ENCODE peak calls at places on chromosomes 3 and 15, in six cellular contexts. P is astrocyte of the spinal cord, Z is fibroblast of pulmonary artery, A is psoas muscle, U is dorsolateral prefrontal cortex, X is astrocyte. V is an unnamed sample.

GRCh38 chr15:48250640-48251076 is 44.6 kb downstream of the SLC12A1 start:
- DNase-seq in P (peak), Z (peak), A (peak), U (no peak), X (peak), V (peak)

GRCh38 chr3:195450731-195451229 is 8.0 kb upstream of the ACAP2 start:
- DNase-seq in P (peak), Z (peak), A (peak), U (no peak), X (no peak), V (peak)

GRCh38 chr3:34842706-34843478 is 796.4 kb upstream of the ARPP21 start:
- DNase-seq in P (peak), Z (no peak), A (no peak), U (no peak), X (peak), V (no peak)

GRCh38 chr3:180036678-180037455 is at the start of gene PEX5L:
- DNase-seq in P (peak), Z (peak), A (peak), U (peak), X (peak), V (peak)

GRCh38 chr15:29857196-29857595 is 34.9 kb upstream of the TJP1 start:
- DNase-seq in P (peak), Z (peak), A (no peak), U (no peak), X (no peak), V (no peak)

GRCh38 chr3:66021731-66022131 is 17.0 kb downstream of the MAGI1 start:
- DNase-seq in P (no peak), Z (no peak), A (no peak), U (no peak), X (peak), V (no peak)

GRCh38 chr3:122754867-122755835 is 38.5 kb downstream of the HSPBAP1 start:
- DNase-seq in P (peak), Z (peak), A (no peak), U (no peak), X (no peak), V (peak)

GRCh38 chr3:186589115-186589514 is 18.6 kb downstream of the DNAJB11 start:
- DNase-seq in P (no peak), Z (peak), A (no peak), U (no peak), X (no peak), V (peak)

GRCh38 chr15:57094594-57095257 is 176.3 kb downstream of the TCF12 start:
- DNase-seq in P (no peak), Z (no peak), A (no peak), U (no peak), X (no peak), V (no peak)

GRCh38 chr3:139520028-139520737 is 19.4 kb downstream of the RBP1 start:
- DNase-seq in P (peak), Z (peak), A (no peak), U (no peak), X (peak), V (peak)

GRCh38 chr3:141331370-141332318 is 36.7 kb upstream of the ZBTB38 start:
- DNase-seq in P (peak), Z (peak), A (peak), U (no peak), X (peak), V (peak)

GRCh38 chr3:139472380-139473010 is 3.8 kb downstream of the RBP2 start:
- DNase-seq in P (no peak), Z (no peak), A (peak), U (no peak), X (no peak), V (no peak)

GRCh38 chr15:100733088-100733487 is 130.7 kb downstream of the ASB7 start:
- DNase-seq in P (peak), Z (peak), A (peak), U (no peak), X (peak), V (peak)

GRCh38 chr3:148729656-148730055 is 32.0 kb downstream of the AGTR1 start:
- DNase-seq in P (no peak), Z (no peak), A (no peak), U (no peak), X (no peak), V (peak)

DNA sequence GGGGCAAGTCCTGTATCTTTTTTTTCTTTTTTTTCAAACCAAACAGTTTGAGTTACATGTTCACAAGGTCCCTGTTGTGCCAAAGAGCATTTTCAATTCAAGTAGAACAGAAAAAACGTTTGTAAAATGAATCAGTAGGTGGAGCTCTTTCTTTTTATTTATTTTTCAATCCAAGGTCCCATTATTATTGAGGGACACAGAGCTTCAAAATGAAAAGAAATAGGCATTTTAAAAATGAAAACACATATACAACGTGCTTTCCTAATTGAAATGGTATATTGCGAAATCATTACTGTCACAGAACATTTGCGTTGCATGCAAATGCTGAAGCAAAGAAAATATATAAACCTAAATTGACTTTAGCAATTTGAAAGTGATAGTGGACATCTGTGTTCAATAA is 711.0 kb downstream of the MECOM start:
- DNase-seq in P (peak), Z (peak), A (no peak), U (no peak), X (peak), V (peak)
- TF ChIP-seq CTCF in P (peak), Z (peak), A (no peak), U (peak), X (peak), V (peak)

DNA sequence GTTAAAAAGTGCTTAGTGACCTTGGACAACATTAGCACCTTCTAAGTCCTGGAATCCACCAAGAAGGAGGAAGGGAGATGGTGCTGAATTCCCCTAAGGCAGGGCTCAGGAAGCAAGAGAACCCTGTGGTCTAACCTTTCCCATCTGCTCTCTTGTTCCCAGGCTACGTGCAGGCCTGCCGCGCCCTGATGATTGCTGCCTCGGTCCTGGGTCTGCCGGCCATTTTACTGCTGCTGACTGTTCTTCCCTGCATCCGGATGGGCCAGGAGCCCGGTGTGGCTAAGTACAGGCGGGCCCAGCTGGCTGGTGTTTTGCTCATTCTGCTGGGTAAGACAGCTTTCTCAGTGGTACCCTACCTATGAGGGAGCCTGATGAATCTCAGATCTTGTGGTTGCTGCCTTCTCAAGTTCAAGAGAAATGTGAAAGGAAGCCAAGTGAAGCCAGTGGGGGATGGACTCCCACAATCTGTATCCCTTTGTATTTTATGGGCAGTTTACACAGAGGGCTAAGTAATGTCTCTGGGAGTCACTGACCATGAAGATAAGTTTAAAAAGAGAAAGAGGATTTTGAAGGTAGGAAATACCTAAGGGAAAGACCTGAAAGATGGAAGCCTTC is 4.4 kb downstream of the CLDN11 start:
- DNase-seq in P (no peak), Z (no peak), A (no peak), U (no peak), X (no peak), V (peak)
- H3K4me3 ChIP-seq in P (no peak), Z (no peak), A (no peak), U (peak), X (no peak), V (peak)

DNA sequence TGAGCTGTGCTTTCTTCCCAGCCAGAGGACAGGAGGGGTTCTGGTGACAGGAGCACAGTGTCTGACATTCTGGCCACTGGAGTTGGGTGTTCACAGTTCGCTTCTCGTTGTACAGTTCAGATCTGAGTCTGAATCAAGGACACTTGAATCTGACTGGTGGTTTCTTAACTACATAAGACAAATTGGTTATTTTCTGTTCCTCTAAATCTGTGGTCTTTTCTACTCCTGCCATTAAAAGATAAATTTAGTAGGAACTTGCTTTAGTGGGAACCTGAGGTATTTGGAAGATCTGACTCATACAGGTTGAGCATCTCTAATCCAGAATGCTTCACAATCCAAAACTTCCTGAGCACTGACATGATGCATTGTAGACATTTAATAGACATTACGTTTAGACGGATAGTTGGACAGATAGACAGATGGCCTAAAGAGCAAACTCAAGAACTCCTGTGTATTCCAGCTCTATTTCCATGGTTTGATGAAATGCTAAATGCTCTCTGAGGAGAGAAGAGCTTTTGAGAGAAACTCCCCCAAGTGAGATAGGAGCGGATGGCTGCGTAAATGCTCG is 71.0 kb downstream of the CCK start:
- DNase-seq in P (no peak), Z (no peak), A (no peak), U (no peak), X (peak), V (no peak)
- TF ChIP-seq CTCF in P (no peak), Z (no peak), A (no peak), U (no peak), X (no peak), V (no peak)

DNA sequence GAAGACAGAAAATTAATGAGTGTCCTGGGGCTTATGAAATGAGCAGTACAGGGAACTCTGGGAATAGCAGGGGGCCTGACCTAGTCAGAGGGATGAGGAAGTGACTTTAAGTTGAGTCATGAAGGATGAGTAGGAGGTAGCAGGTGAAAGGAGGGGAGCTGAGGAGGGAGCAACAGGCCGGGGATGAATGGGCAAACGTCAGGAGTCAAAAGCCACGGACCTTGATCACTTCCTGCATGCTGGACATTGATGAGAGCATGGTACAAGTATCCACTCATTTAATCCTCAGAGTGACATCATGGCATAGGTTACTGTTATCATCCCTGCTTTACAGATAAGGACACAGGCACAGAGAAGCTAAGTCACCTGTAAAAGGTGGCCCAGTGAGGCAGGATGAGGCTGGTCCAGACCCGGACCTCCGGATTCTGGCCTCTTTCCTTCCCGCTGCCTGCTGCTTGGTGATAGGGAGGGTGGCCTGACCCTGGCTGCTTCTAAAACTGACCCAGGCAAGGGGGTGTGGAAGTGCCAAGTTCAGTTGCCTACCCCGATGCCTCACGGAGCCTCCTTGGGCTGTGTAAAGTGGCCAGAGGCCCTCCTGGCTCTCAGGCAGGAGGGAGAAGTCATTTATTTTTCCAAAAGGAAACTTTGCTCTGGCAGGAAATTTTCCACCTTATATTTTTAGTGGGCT is 7.6 kb downstream of the CORO2B start:
- DNase-seq in P (peak), Z (peak), A (no peak), U (no peak), X (peak), V (peak)
- H3K4me3 ChIP-seq in P (no peak), Z (no peak), A (no peak), U (no peak), X (no peak), V (no peak)